ENCODE peak calls at places on chromosomes 7 and 10, in ten cellular contexts. X, I, P, D, G, M, C, S, R and Z are unnamed samples.

GRCh38 chr7:138435231-138435919 is 24.7 kb upstream of the TRIM24 start:
- DNase-seq in X (peak; percentile 57), I (peak; percentile 2), P (no peak), D (no peak), G (no peak), M (no peak), C (no peak), S (no peak), R (no peak), Z (no peak)

GRCh38 chr10:22491931-22492615 is 146.8 kb downstream of the SPAG6 start:
- DNase-seq in X (no peak), I (no peak), P (no peak), D (no peak), G (no peak), M (no peak), C (peak; percentile 37), S (no peak), R (no peak), Z (no peak)

GRCh38 chr7:141071260-141071854 is 2.5 kb upstream of the TMEM178B start:
- DNase-seq in X (peak; percentile 74), I (no peak), P (peak; percentile 85), D (peak; percentile 62), G (no peak), M (peak; percentile 32), C (peak; percentile 40), S (peak; percentile 95), R (no peak), Z (peak; percentile 74)

GRCh38 chr10:132438091-132439024 is 41.4 kb downstream of the PWWP2B start:
- DNase-seq in X (no peak), I (no peak), P (no peak), D (no peak), G (no peak), M (no peak), C (no peak), S (no peak), R (no peak), Z (no peak)

GRCh38 chr10:97499561-97500296 is 1.0 kb downstream of the UBTD1 start:
- DNase-seq in X (peak; percentile 56), I (peak; percentile 35), P (peak; percentile 27), D (peak; percentile 77), G (no peak), M (no peak), C (no peak), S (no peak), R (peak; percentile 47), Z (no peak)

GRCh38 chr10:131742371-131743000 is 158.3 kb upstream of the PPP2R2D start:
- DNase-seq in X (no peak), I (no peak), P (no peak), D (no peak), G (no peak), M (no peak), C (no peak), S (no peak), R (peak; percentile 6), Z (no peak)

GRCh38 chr7:953547-954327 is 743 bp downstream of the ADAP1 start:
- DNase-seq in X (peak; percentile 59), I (peak; percentile 53), P (peak; percentile 71), D (peak; percentile 47), G (no peak), M (peak; percentile 78), C (peak; percentile 48), S (no peak), R (peak; percentile 87), Z (no peak)

GRCh38 chr10:12448729-12449391 is 99.5 kb downstream of the CAMK1D start:
- DNase-seq in X (peak; percentile 53), I (peak; percentile 81), P (no peak), D (peak; percentile 85), G (peak; percentile 30), M (no peak), C (peak; percentile 84), S (no peak), R (no peak), Z (no peak)

GRCh38 chr10:1024103-1024502 is 1.6 kb downstream of the IDI2 start:
- DNase-seq in X (no peak), I (no peak), P (no peak), D (no peak), G (no peak), M (no peak), C (no peak), S (no peak), R (no peak), Z (no peak)

GRCh38 chr10:11823989-11824346 is 812 bp downstream of the PROSER2 start:
- DNase-seq in X (no peak), I (peak; percentile 12), P (no peak), D (no peak), G (no peak), M (no peak), C (no peak), S (no peak), R (no peak), Z (no peak)

GRCh38 chr7:835491-836401 is 3.5 kb downstream of the SUN1 start:
- DNase-seq in X (peak; percentile 71), I (no peak), P (no peak), D (no peak), G (no peak), M (no peak), C (peak; percentile 60), S (no peak), R (no peak), Z (no peak)

GRCh38 chr7:97215556-97215955 is 98.1 kb downstream of the SDHAF3 start:
- DNase-seq in X (no peak), I (no peak), P (no peak), D (no peak), G (no peak), M (peak; percentile 15), C (no peak), S (no peak), R (peak; percentile 88), Z (no peak)

GRCh38 chr7:19375986-19376385 is 230.8 kb upstream of the FERD3L start:
- DNase-seq in X (no peak), I (peak; percentile 20), P (no peak), D (no peak), G (no peak), M (no peak), C (no peak), S (no peak), R (no peak), Z (no peak)

GRCh38 chr7:88090233-88090632 is 129.6 kb downstream of the SRI start:
- DNase-seq in X (no peak), I (no peak), P (no peak), D (no peak), G (no peak), M (no peak), C (no peak), S (no peak), R (no peak), Z (no peak)

GRCh38 chr10:16183989-16184643 is 252.7 kb upstream of the PTER start:
- DNase-seq in X (peak; percentile 93), I (peak; percentile 66), P (no peak), D (no peak), G (no peak), M (no peak), C (no peak), S (no peak), R (no peak), Z (no peak)

GRCh38 chr10:52672880-52673279 is 99.7 kb downstream of the MBL2 start:
- DNase-seq in X (no peak), I (no peak), P (no peak), D (no peak), G (no peak), M (no peak), C (no peak), S (no peak), R (no peak), Z (no peak)

GRCh38 chr10:100763043-100763747 is 17.8 kb downstream of the PAX2 start:
- DNase-seq in X (no peak), I (no peak), P (no peak), D (no peak), G (no peak), M (no peak), C (no peak), S (no peak), R (no peak), Z (no peak)

GRCh38 chr7:77558598-77558997 is 21.5 kb downstream of the PTPN12 start:
- DNase-seq in X (no peak), I (no peak), P (no peak), D (no peak), G (no peak), M (no peak), C (no peak), S (no peak), R (no peak), Z (no peak)

GRCh38 chr7:601573-602340 is 82.1 kb upstream of the PDGFA start:
- DNase-seq in X (no peak), I (no peak), P (no peak), D (no peak), G (no peak), M (no peak), C (peak; percentile 89), S (no peak), R (peak; percentile 46), Z (no peak)

GRCh38 chr10:124946945-124947344 is 5.0 kb downstream of the ZRANB1 start:
- DNase-seq in X (no peak), I (no peak), P (no peak), D (no peak), G (no peak), M (no peak), C (peak; percentile 8), S (no peak), R (no peak), Z (no peak)

GRCh38 chr7:128743112-128743772 is 4.1 kb downstream of the CALU start:
- DNase-seq in X (no peak), I (no peak), P (no peak), D (peak; percentile 24), G (no peak), M (no peak), C (no peak), S (no peak), R (no peak), Z (no peak)

GRCh38 chr7:18354686-18355085 is 140.9 kb upstream of the HDAC9 start:
- DNase-seq in X (no peak), I (no peak), P (no peak), D (no peak), G (no peak), M (no peak), C (no peak), S (peak; percentile 11), R (no peak), Z (no peak)

GRCh38 chr7:123538189-123538714 is 3.9 kb upstream of the IQUB start:
- DNase-seq in X (peak; percentile 88), I (peak; percentile 70), P (no peak), D (peak; percentile 75), G (peak; percentile 61), M (peak; percentile 23), C (no peak), S (no peak), R (no peak), Z (no peak)

GRCh38 chr10:511101-511848 is 178.2 kb downstream of the DIP2C start:
- DNase-seq in X (peak; percentile 94), I (peak; percentile 81), P (peak; percentile 92), D (peak; percentile 80), G (peak; percentile 83), M (peak; percentile 96), C (peak; percentile 84), S (peak; percentile 93), R (peak; percentile 94), Z (peak; percentile 88)

GRCh38 chr7:14016950-14017349 is 27.5 kb upstream of the ETV1 start:
- DNase-seq in X (peak; percentile 41), I (no peak), P (no peak), D (no peak), G (no peak), M (no peak), C (no peak), S (no peak), R (no peak), Z (no peak)

GRCh38 chr10:12898271-12898670 is 103.2 kb downstream of the CCDC3 start:
- DNase-seq in X (no peak), I (no peak), P (no peak), D (no peak), G (no peak), M (no peak), C (no peak), S (no peak), R (no peak), Z (no peak)

GRCh38 chr7:141519623-141520022 is 31.6 kb upstream of the AGK start:
- DNase-seq in X (no peak), I (no peak), P (no peak), D (no peak), G (no peak), M (no peak), C (peak; percentile 26), S (no peak), R (no peak), Z (no peak)

GRCh38 chr7:23449941-23450340 is 20.4 kb downstream of the IGF2BP3 start:
- DNase-seq in X (no peak), I (no peak), P (no peak), D (no peak), G (no peak), M (no peak), C (no peak), S (no peak), R (no peak), Z (no peak)